ENCODE peak calls at places on chromosomes 6 and 20, in seven cellular contexts. One of them, this sample, is unnamed.

GRCh38 chr20:38170914-38171300 is 5.8 kb upstream of the TGM2 start:
- DNase-seq in H9: no peak
- DNase-seq in mesenchymal stem cell: peak
- DNase-seq in IMR-90: no peak
- DNase-seq in neuronal stem cell: no peak
- DNase-seq in H1: no peak
- DNase-seq in trophoblast cell: no peak
- DNase-seq in this sample: no peak

GRCh38 chr6:111399600-111399999 is 83.4 kb downstream of the REV3L start:
- DNase-seq in H9: no peak
- DNase-seq in mesenchymal stem cell: no peak
- DNase-seq in IMR-90: no peak
- DNase-seq in neuronal stem cell: no peak
- DNase-seq in H1: no peak
- DNase-seq in trophoblast cell: no peak
- DNase-seq in this sample: no peak

GRCh38 chr20:19986419-19986818 is 30.7 kb upstream of the NAA20 start:
- DNase-seq in H9: no peak
- DNase-seq in mesenchymal stem cell: peak
- DNase-seq in IMR-90: peak
- DNase-seq in neuronal stem cell: no peak
- DNase-seq in H1: no peak
- DNase-seq in trophoblast cell: peak
- DNase-seq in this sample: no peak

GRCh38 chr6:49552596-49552995 is 2.1 kb downstream of the C6orf141 start:
- DNase-seq in H9: no peak
- DNase-seq in mesenchymal stem cell: no peak
- DNase-seq in IMR-90: no peak
- DNase-seq in neuronal stem cell: peak
- DNase-seq in H1: no peak
- DNase-seq in trophoblast cell: peak
- DNase-seq in this sample: peak

GRCh38 chr6:7697820-7698623 is 27.9 kb upstream of the BMP6 start:
- DNase-seq in H9: no peak
- DNase-seq in mesenchymal stem cell: peak
- DNase-seq in IMR-90: peak
- DNase-seq in neuronal stem cell: no peak
- DNase-seq in H1: no peak
- DNase-seq in trophoblast cell: peak
- DNase-seq in this sample: peak

GRCh38 chr6:90179190-90180169 is 117.2 kb downstream of the BACH2 start:
- DNase-seq in H9: no peak
- DNase-seq in mesenchymal stem cell: no peak
- DNase-seq in IMR-90: no peak
- DNase-seq in neuronal stem cell: no peak
- DNase-seq in H1: no peak
- DNase-seq in trophoblast cell: peak
- DNase-seq in this sample: no peak

GRCh38 chr6:168884646-168885086 is 369.0 kb downstream of the THBS2 start:
- DNase-seq in H9: peak
- DNase-seq in mesenchymal stem cell: peak
- DNase-seq in IMR-90: peak
- DNase-seq in neuronal stem cell: peak
- DNase-seq in H1: peak
- DNase-seq in trophoblast cell: peak
- DNase-seq in this sample: peak

GRCh38 chr6:5559651-5560050 is 298.3 kb downstream of the FARS2 start:
- DNase-seq in H9: no peak
- DNase-seq in mesenchymal stem cell: no peak
- DNase-seq in IMR-90: no peak
- DNase-seq in neuronal stem cell: no peak
- DNase-seq in H1: no peak
- DNase-seq in trophoblast cell: no peak
- DNase-seq in this sample: no peak

GRCh38 chr6:106098383-106099234 is 12.5 kb downstream of the PRDM1 start:
- DNase-seq in H9: no peak
- DNase-seq in mesenchymal stem cell: peak
- DNase-seq in IMR-90: peak
- DNase-seq in neuronal stem cell: no peak
- DNase-seq in H1: no peak
- DNase-seq in trophoblast cell: peak
- DNase-seq in this sample: peak

GRCh38 chr20:17044920-17045319 is 181.9 kb upstream of the PCSK2 start:
- DNase-seq in H9: no peak
- DNase-seq in mesenchymal stem cell: no peak
- DNase-seq in IMR-90: no peak
- DNase-seq in neuronal stem cell: no peak
- DNase-seq in H1: no peak
- DNase-seq in trophoblast cell: no peak
- DNase-seq in this sample: no peak

GRCh38 chr20:36614781-36615557 is 9.4 kb downstream of the RAB5IF start:
- DNase-seq in H9: no peak
- DNase-seq in mesenchymal stem cell: no peak
- DNase-seq in IMR-90: no peak
- DNase-seq in neuronal stem cell: no peak
- DNase-seq in H1: no peak
- DNase-seq in trophoblast cell: no peak
- DNase-seq in this sample: no peak

GRCh38 chr6:71419954-71420692 is 131.5 kb downstream of the OGFRL1 start:
- DNase-seq in H9: no peak
- DNase-seq in mesenchymal stem cell: peak
- DNase-seq in IMR-90: peak
- DNase-seq in neuronal stem cell: peak
- DNase-seq in H1: no peak
- DNase-seq in trophoblast cell: peak
- DNase-seq in this sample: peak

GRCh38 chr6:7906741-7907140 is 3.8 kb downstream of the TXNDC5 start:
- DNase-seq in H9: no peak
- DNase-seq in mesenchymal stem cell: no peak
- DNase-seq in IMR-90: no peak
- DNase-seq in neuronal stem cell: no peak
- DNase-seq in H1: no peak
- DNase-seq in trophoblast cell: no peak
- DNase-seq in this sample: no peak

GRCh38 chr20:6718660-6719059 is 48.8 kb upstream of the BMP2 start:
- DNase-seq in H9: no peak
- DNase-seq in mesenchymal stem cell: peak
- DNase-seq in IMR-90: no peak
- DNase-seq in neuronal stem cell: no peak
- DNase-seq in H1: no peak
- DNase-seq in trophoblast cell: no peak
- DNase-seq in this sample: peak

GRCh38 chr6:155994071-155994470 is 538.4 kb upstream of the NOX3 start:
- DNase-seq in H9: no peak
- DNase-seq in mesenchymal stem cell: no peak
- DNase-seq in IMR-90: no peak
- DNase-seq in neuronal stem cell: no peak
- DNase-seq in H1: no peak
- DNase-seq in trophoblast cell: no peak
- DNase-seq in this sample: no peak

GRCh38 chr20:1905693-1906092 is 10.5 kb downstream of the SIRPA start:
- DNase-seq in H9: no peak
- DNase-seq in mesenchymal stem cell: no peak
- DNase-seq in IMR-90: no peak
- DNase-seq in neuronal stem cell: no peak
- DNase-seq in H1: no peak
- DNase-seq in trophoblast cell: no peak
- DNase-seq in this sample: no peak

GRCh38 chr20:35269055-35269781 is 8.7 kb downstream of the MMP24OS start:
- DNase-seq in H9: peak
- DNase-seq in mesenchymal stem cell: peak
- DNase-seq in IMR-90: peak
- DNase-seq in neuronal stem cell: peak
- DNase-seq in H1: peak
- DNase-seq in trophoblast cell: peak
- DNase-seq in this sample: peak

GRCh38 chr6:17863971-17864754 is 123.3 kb downstream of the KIF13A start:
- DNase-seq in H9: no peak
- DNase-seq in mesenchymal stem cell: peak
- DNase-seq in IMR-90: peak
- DNase-seq in neuronal stem cell: no peak
- DNase-seq in H1: no peak
- DNase-seq in trophoblast cell: peak
- DNase-seq in this sample: peak

GRCh38 chr6:21227486-21227885 is 366.1 kb upstream of the SOX4 start:
- DNase-seq in H9: no peak
- DNase-seq in mesenchymal stem cell: no peak
- DNase-seq in IMR-90: peak
- DNase-seq in neuronal stem cell: no peak
- DNase-seq in H1: no peak
- DNase-seq in trophoblast cell: peak
- DNase-seq in this sample: no peak

GRCh38 chr6:13614126-13614925 is 809 bp upstream of the NOL7 start:
- DNase-seq in H9: no peak
- DNase-seq in mesenchymal stem cell: no peak
- DNase-seq in IMR-90: no peak
- DNase-seq in neuronal stem cell: no peak
- DNase-seq in H1: no peak
- DNase-seq in trophoblast cell: peak
- DNase-seq in this sample: no peak

GRCh38 chr20:50187403-50188051 is 3.1 kb upstream of the CEBPB start:
- DNase-seq in H9: no peak
- DNase-seq in mesenchymal stem cell: peak
- DNase-seq in IMR-90: peak
- DNase-seq in neuronal stem cell: no peak
- DNase-seq in H1: no peak
- DNase-seq in trophoblast cell: no peak
- DNase-seq in this sample: peak

GRCh38 chr6:4774715-4775590 is 1.3 kb upstream of the CDYL start:
- DNase-seq in H9: peak
- DNase-seq in mesenchymal stem cell: no peak
- DNase-seq in IMR-90: no peak
- DNase-seq in neuronal stem cell: no peak
- DNase-seq in H1: peak
- DNase-seq in trophoblast cell: peak
- DNase-seq in this sample: peak

GRCh38 chr6:155498370-155498769 is 42.7 kb upstream of the NOX3 start:
- DNase-seq in H9: no peak
- DNase-seq in mesenchymal stem cell: no peak
- DNase-seq in IMR-90: peak
- DNase-seq in neuronal stem cell: no peak
- DNase-seq in H1: no peak
- DNase-seq in trophoblast cell: no peak
- DNase-seq in this sample: no peak

DNA sequence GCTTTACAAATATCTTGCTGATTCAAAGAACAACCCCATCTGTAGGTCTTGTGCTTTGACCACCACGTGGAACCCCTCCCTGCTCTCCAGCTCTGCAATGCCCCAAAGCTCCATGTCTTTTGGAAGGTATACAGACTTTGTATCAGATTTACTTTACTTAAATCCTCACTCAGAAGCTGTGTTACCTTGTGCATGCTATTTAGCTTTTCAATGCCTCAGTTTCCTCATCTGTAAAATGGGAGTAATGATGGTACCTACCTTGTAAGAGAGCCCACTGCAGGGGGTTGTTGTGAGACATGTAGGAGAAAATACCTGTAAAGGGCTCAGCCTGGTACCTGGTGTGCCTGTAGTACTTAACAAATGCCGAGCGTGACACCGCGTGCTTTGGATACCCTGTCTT is 200.2 kb upstream of the CHD6 start:
- DNase-seq in H9: no peak
- DNase-seq in mesenchymal stem cell: no peak
- DNase-seq in IMR-90: no peak
- DNase-seq in neuronal stem cell: no peak
- DNase-seq in H1: no peak
- DNase-seq in trophoblast cell: no peak
- DNase-seq in this sample: no peak
- H3K18ac ChIP-seq in H9: no peak
- H3K18ac ChIP-seq in mesenchymal stem cell: no peak
- H3K18ac ChIP-seq in IMR-90: no peak
- H3K18ac ChIP-seq in neuronal stem cell: no peak
- H3K18ac ChIP-seq in H1: no peak
- H3K18ac ChIP-seq in trophoblast cell: no peak
- H3K18ac ChIP-seq in this sample: no peak

DNA sequence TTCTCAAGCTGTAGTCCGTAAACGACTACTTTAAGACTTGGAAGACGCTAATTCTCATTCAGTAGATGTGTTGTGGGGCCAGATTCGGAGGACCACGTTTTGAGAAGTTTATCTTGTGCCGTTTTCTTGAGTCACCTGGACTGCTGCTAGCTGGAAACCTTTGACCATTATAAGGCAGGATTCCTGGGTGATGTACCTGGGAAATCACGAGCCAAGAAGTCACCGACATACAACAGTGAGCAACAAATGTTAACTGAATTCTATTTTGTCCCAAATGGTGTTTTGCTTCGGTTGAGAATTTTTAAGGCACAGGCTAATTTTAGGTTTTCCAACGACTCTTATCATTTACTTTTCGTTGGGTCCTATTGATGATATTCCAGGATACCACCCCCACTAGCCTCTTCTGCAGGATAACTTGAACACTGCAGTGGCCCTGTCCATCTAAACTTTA is 93.3 kb upstream of the BTN3A2 start:
- DNase-seq in H9: no peak
- DNase-seq in mesenchymal stem cell: no peak
- DNase-seq in IMR-90: no peak
- DNase-seq in neuronal stem cell: no peak
- DNase-seq in H1: no peak
- DNase-seq in trophoblast cell: no peak
- DNase-seq in this sample: no peak
- H3K4ac ChIP-seq in H9: peak
- H3K4ac ChIP-seq in mesenchymal stem cell: peak
- H3K4ac ChIP-seq in IMR-90: peak
- H3K4ac ChIP-seq in neuronal stem cell: no peak
- H3K4ac ChIP-seq in H1: peak
- H3K4ac ChIP-seq in trophoblast cell: no peak
- H3K4ac ChIP-seq in this sample: peak

GRCh38 chr6:53311586-53311935 is 37.2 kb downstream of the ELOVL5 start:
- DNase-seq in H9: no peak
- DNase-seq in mesenchymal stem cell: no peak
- DNase-seq in IMR-90: no peak
- DNase-seq in neuronal stem cell: no peak
- DNase-seq in H1: no peak
- DNase-seq in trophoblast cell: no peak
- DNase-seq in this sample: no peak
- H3K18ac ChIP-seq in H9: no peak
- H3K18ac ChIP-seq in mesenchymal stem cell: no peak
- H3K18ac ChIP-seq in IMR-90: no peak
- H3K18ac ChIP-seq in neuronal stem cell: no peak
- H3K18ac ChIP-seq in H1: no peak
- H3K18ac ChIP-seq in trophoblast cell: no peak
- H3K18ac ChIP-seq in this sample: no peak

GRCh38 chr6:164207024-164207423 is 792.5 kb downstream of the QKI start:
- DNase-seq in H9: no peak
- DNase-seq in mesenchymal stem cell: no peak
- DNase-seq in IMR-90: no peak
- DNase-seq in neuronal stem cell: no peak
- DNase-seq in H1: no peak
- DNase-seq in trophoblast cell: no peak
- DNase-seq in this sample: no peak

GRCh38 chr6:164208371-164208770 is 793.9 kb downstream of the QKI start:
- DNase-seq in H9: no peak
- DNase-seq in mesenchymal stem cell: no peak
- DNase-seq in IMR-90: no peak
- DNase-seq in neuronal stem cell: no peak
- DNase-seq in H1: no peak
- DNase-seq in trophoblast cell: no peak
- DNase-seq in this sample: no peak

GRCh38 chr6:164214066-164214465 is 799.5 kb downstream of the QKI start:
- DNase-seq in H9: no peak
- DNase-seq in mesenchymal stem cell: no peak
- DNase-seq in IMR-90: no peak
- DNase-seq in neuronal stem cell: no peak
- DNase-seq in H1: no peak
- DNase-seq in trophoblast cell: no peak
- DNase-seq in this sample: no peak

GRCh38 chr6:164210323-164210722 is 795.8 kb downstream of the QKI start:
- DNase-seq in H9: no peak
- DNase-seq in mesenchymal stem cell: no peak
- DNase-seq in IMR-90: no peak
- DNase-seq in neuronal stem cell: no peak
- DNase-seq in H1: no peak
- DNase-seq in trophoblast cell: no peak
- DNase-seq in this sample: no peak
- H3K4ac ChIP-seq in H9: no peak
- H3K4ac ChIP-seq in mesenchymal stem cell: no peak
- H3K4ac ChIP-seq in IMR-90: no peak
- H3K4ac ChIP-seq in neuronal stem cell: no peak
- H3K4ac ChIP-seq in H1: no peak
- H3K4ac ChIP-seq in trophoblast cell: no peak
- H3K4ac ChIP-seq in this sample: no peak